ENCODE peak calls at places on chromosomes 11 and 22, in four cellular contexts. N, C, Z and F are unnamed samples.

GRCh38 chr22:36027960-36028645 is 521 bp downstream of the RBFOX2 start:
- DNase-seq in N (no peak), C (no peak), Z (peak), F (peak)

GRCh38 chr11:44365616-44366015 is 55.7 kb upstream of the ALX4 start:
- DNase-seq in N (no peak), C (no peak), Z (no peak), F (no peak)

GRCh38 chr11:63847363-63847762 is 8.5 kb downstream of the MARK2 start:
- DNase-seq in N (no peak), C (no peak), Z (peak), F (no peak)

GRCh38 chr11:20355221-20356219 is 8.0 kb upstream of the HTATIP2 start:
- DNase-seq in N (no peak), C (peak), Z (peak), F (no peak)

GRCh38 chr11:57476883-57477506 is 16.7 kb downstream of the RTN4RL2 start:
- DNase-seq in N (peak), C (peak), Z (peak), F (peak)

GRCh38 chr22:36433318-36434231 is 45.8 kb upstream of the MYH9 start:
- DNase-seq in N (no peak), C (no peak), Z (no peak), F (no peak)

GRCh38 chr11:110505514-110506284 is 76.0 kb downstream of the FDX1 start:
- DNase-seq in N (no peak), C (no peak), Z (no peak), F (no peak)

GRCh38 chr11:6397156-6397555 is 6.9 kb downstream of the SMPD1 start:
- DNase-seq in N (no peak), C (no peak), Z (no peak), F (no peak)

GRCh38 chr11:86209806-86210657 is 34.5 kb upstream of the EED start:
- DNase-seq in N (no peak), C (no peak), Z (no peak), F (no peak)

GRCh38 chr11:134376150-134376921 is 35.7 kb downstream of the B3GAT1 start:
- DNase-seq in N (no peak), C (no peak), Z (no peak), F (no peak)

GRCh38 chr11:45876401-45876800 is 9.1 kb upstream of the MAPK8IP1 start:
- DNase-seq in N (no peak), C (no peak), Z (no peak), F (no peak)

GRCh38 chr22:45317551-45318167 is 7.9 kb downstream of the FAM118A start:
- DNase-seq in N (no peak), C (no peak), Z (peak), F (no peak)

GRCh38 chr11:128630367-128631230 is 43.2 kb upstream of the ETS1 start:
- DNase-seq in N (peak), C (peak), Z (peak), F (peak)

GRCh38 chr22:37186228-37186996 is 1.6 kb downstream of the C1QTNF6 start:
- DNase-seq in N (peak), C (peak), Z (peak), F (peak)

GRCh38 chr11:125874556-125875124 is 12.8 kb upstream of the HYLS1 start:
- DNase-seq in N (peak), C (peak), Z (peak), F (no peak)

GRCh38 chr11:73187854-73188253 is 30.2 kb upstream of the P2RY2 start:
- DNase-seq in N (no peak), C (no peak), Z (peak), F (no peak)

GRCh38 chr11:93741882-93742226 is 382 bp downstream of the C11orf54 start:
- DNase-seq in N (no peak), C (no peak), Z (peak), F (peak)

GRCh38 chr11:71454470-71455113 is 1.6 kb downstream of the NADSYN1 start:
- DNase-seq in N (no peak), C (peak), Z (no peak), F (no peak)

GRCh38 chr22:30036656-30037055 is 43.6 kb upstream of the HORMAD2 start:
- DNase-seq in N (no peak), C (no peak), Z (no peak), F (no peak)

GRCh38 chr11:57276857-57277505 is 39.9 kb upstream of the APLNR start:
- DNase-seq in N (no peak), C (no peak), Z (no peak), F (no peak)

GRCh38 chr11:106853850-106854401 is 164.3 kb downstream of the GUCY1A2 start:
- DNase-seq in N (no peak), C (no peak), Z (no peak), F (no peak)

GRCh38 chr22:29635734-29636357 is 32.4 kb downstream of the NF2 start:
- DNase-seq in N (peak), C (peak), Z (peak), F (no peak)

GRCh38 chr11:16114978-16115871 is 241.1 kb downstream of the SOX6 start:
- DNase-seq in N (no peak), C (no peak), Z (no peak), F (no peak)

GRCh38 chr11:75468534-75469340 is 35.7 kb upstream of the KLHL35 start:
- DNase-seq in N (no peak), C (no peak), Z (no peak), F (no peak)

GRCh38 chr11:65429724-65430405 is 7.3 kb downstream of the NEAT1 start:
- DNase-seq in N (no peak), C (peak), Z (peak), F (no peak)

GRCh38 chr11:910044-910588 is 494 bp downstream of the CHID1 start:
- DNase-seq in N (no peak), C (peak), Z (no peak), F (no peak)

GRCh38 chr11:130118165-130118564 is 41.4 kb upstream of the ST14 start:
- DNase-seq in N (no peak), C (peak), Z (no peak), F (no peak)

GRCh38 chr11:48116843-48117242 is 99.8 kb upstream of the OR4B1 start:
- DNase-seq in N (no peak), C (peak), Z (no peak), F (no peak)

GRCh38 chr11:125338886-125339811 is 156.9 kb downstream of the FEZ1 start:
- DNase-seq in N (no peak), C (no peak), Z (no peak), F (no peak)

GRCh38 chr11:132444891-132445290 is 1074.5 kb downstream of the NTM start:
- DNase-seq in N (no peak), C (no peak), Z (no peak), F (no peak)

GRCh38 chr22:39738746-39739145 is 154.8 kb downstream of the ENTHD1 start:
- DNase-seq in N (no peak), C (no peak), Z (no peak), F (no peak)

GRCh38 chr22:45804986-45805325 is 133.3 kb downstream of the ATXN10 start:
- DNase-seq in N (no peak), C (no peak), Z (peak), F (no peak)

GRCh38 chr22:25182131-25183110 is 17.2 kb upstream of the CRYBB3 start:
- DNase-seq in N (no peak), C (no peak), Z (no peak), F (no peak)

GRCh38 chr11:6927030-6927617 is 898 bp downstream of the ZNF215 start:
- DNase-seq in N (peak), C (peak), Z (no peak), F (no peak)

DNA sequence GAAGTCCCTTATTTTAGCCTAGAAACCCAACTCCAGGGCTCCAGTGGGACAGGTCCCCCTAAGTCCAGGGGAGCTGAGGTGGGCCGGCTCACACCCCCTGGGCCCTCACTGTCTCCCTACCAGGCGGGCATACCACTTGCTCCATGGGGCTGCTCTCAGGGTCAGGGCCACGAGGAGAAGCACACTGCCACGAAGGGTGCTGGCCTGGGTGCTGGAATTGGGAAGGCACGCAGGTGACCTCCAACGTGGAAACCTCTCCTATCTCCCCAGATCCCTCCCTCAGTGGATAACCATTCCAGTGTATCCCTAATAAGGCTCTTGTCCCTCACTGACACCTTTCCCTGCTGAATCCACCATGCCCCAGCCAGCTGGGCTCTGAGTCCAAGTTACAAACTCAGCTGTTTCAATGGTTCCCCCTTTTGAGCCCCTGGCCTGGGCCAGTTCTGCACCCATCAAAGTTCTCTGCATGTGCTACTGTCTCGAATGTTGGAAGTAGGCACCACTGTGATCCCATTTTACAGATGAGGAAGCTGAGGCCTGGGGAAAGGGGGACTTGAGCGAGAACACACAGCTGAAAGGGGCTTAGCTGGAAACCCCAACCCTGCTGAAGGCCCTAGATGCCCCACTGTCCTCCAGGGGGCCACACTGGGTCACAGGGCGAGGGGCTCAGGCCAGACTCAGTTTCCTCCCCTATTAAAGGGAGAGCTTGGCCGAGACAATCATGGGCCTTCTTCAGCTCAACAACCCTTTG is 1.5 kb downstream of the SHISAL1 start:
- DNase-seq in N (no peak), C (no peak), Z (no peak), F (no peak)
- TF ChIP-seq CTCF in N (no peak), C (no peak), Z (no peak), F (no peak)

GRCh38 chr11:116990811-116991210 is 107.4 kb downstream of the SIK3 start:
- DNase-seq in N (no peak), C (no peak), Z (no peak), F (no peak)
- TF ChIP-seq CTCF in N (no peak), C (no peak), Z (no peak), F (no peak)

DNA sequence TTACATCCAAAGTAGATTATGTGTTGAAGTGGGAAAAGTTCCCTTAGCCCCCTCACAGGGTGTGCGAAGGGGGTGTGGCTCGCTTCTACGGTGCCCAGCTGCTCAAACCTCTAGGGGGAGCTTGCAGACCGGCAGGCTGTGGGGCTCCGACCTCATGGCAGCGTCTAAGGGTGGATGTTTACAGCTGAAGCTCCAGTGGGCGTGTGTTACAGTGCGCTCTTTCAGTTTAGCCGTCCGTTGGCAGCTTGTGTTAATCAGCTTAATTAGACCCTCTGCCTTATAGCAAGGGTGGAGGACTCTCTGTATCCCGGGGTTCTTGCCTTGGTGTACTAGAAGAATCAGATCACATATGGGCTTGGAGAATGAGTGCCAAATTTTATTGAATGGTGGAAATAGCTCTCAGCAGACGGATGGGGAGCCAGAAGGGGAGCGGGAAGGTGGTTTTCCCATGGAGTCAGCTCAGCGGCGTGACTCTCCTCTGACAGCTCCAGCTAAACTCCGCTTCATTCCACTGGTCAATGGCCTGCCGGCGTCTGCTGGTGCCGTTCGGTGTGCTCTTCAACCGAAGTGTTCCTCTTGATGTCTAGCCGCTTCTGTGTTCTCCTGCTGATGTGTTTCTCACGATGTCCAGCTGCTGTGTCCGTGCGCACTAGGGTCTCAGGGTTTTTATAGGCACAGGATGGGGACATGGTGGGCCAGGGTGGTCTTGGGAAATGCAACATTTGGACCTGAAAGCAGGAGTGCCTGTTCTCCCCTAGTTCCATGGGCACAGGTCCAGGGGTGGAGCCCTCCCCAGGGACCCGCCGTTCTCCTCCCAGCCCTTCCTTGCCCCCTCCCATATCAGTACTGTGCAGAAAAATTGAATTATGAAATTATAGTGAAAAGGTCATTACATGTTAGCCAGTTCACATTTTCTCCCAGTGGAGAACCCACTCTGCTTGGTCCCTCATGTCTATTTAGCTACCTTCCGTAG is 28.6 kb upstream of the OR10G7 start:
- DNase-seq in N (no peak), C (peak), Z (peak), F (no peak)
- TF ChIP-seq CTCF in N (peak), C (peak), Z (peak), F (no peak)

DNA sequence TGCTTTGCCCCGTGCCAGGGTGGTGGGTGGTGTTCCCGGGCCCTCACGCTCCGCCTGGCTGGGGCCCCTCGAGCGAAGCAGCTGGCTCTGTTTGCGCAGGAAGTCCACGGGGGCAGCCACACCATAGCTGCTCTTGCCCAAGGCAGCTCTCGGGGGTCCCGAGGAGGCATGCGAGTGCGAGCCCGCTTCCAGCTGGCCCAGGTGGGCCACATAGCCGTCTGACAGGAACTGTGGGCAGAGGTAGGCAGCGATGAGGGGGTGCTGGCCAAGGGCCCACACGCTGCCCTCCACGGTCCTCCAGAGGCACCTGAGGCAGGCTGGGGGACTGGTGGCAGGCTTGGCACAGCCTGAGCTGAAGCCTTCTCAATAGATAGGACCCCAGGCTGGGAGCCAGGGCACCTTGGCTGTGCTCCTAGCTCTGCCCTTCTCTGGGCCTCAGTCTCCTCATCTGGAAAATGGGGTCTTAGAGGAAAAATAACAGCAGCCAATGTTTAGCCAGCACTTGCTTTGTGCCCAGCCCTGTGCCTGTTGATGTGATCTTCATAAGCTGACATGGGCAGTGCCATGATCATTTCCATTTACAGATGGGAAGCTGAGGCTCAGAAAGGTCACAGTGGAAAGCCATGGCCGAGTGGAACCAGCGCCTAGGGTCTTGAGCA is 9.4 kb downstream of the AIP start:
- DNase-seq in N (peak), C (no peak), Z (no peak), F (no peak)
- TF ChIP-seq CTCF in N (no peak), C (no peak), Z (no peak), F (no peak)

DNA sequence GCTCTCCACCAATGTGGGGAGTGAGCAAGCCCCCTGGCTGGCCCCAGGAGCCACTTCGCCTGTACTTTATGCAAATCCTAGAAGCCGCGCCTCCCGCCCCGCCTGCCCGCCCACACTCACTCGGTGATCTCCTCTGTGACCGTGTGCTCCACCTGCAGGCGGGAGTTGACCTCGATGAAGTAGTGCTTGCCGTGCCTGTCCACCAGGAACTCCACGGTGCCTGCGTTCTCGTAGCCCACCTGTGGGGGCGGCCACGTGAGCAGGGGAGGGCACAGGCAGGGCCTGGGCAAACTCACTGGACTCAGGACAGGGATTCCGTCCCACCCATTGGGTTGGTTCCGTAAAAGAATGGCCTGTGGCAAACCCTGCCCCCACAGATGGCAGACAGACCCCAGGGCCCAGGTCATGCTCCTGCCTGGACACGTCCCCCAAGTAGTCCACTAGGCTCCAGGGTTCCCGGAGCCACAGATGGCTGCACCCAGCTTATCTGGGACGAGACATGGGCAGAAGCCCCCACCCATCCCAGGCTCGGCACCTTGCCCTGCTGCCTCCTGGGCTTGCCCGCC is 11.9 kb downstream of the LRFN4 start:
- DNase-seq in N (peak), C (peak), Z (peak), F (peak)
- TF ChIP-seq CTCF in N (peak), C (peak), Z (peak), F (peak)